ENCODE peak calls at places on chromosomes 3 and 15, in nine cellular contexts. L is iris pigment epithelial cell; K is iPS-NIHi11; V is effector CD4-positive, alpha-beta T cell; D is T-helper 9 cell; P is GM23248; Z is Right ventricle myocardium inferior; S is stimulated activated CD4-positive, alpha-beta T cell treated with anti-CD3 and anti-CD28 coated beads, Interleukin-12 subunit alpha, Interleukin-12 subunit beta, amount 100 ng/mL, for 48 hours; Y is posterior cingulate gyrus. J is an unnamed sample.

GRCh38 chr3:68878322-68878721 is 54.0 kb downstream of the TAFA4 start:
- DNase-seq in Z (no peak), K (peak; percentile 35), D (no peak), S (no peak), P (peak; percentile 48), Y (no peak), V (no peak), L (peak; percentile 25), J (no peak)

GRCh38 chr3:136141296-136141785 is 54.8 kb downstream of the MSL2 start:
- DNase-seq in Y (no peak), Z (no peak), L (no peak), K (no peak), D (no peak), S (no peak), V (no peak), P (peak; percentile 56), J (no peak)

GRCh38 chr3:21826416-21826815 is 75.4 kb upstream of the ZNF385D start:
- DNase-seq in Z (no peak), K (no peak), S (no peak), V (no peak), P (no peak), L (peak; percentile 4), Y (no peak), D (no peak), J (no peak)

GRCh38 chr3:159861369-159861987 is 127.2 kb upstream of the IL12A start:
- DNase-seq in Z (no peak), Y (no peak), V (no peak), K (no peak), D (no peak), P (no peak), L (peak; percentile 67), S (no peak), J (no peak)

GRCh38 chr3:152183473-152183872 is 85.3 kb upstream of the MBNL1 start:
- DNase-seq in P (no peak), Y (peak; percentile 37), K (peak; percentile 45), L (no peak), V (peak; percentile 37), Z (no peak), S (no peak), D (peak; percentile 19), J (peak; percentile 42)

GRCh38 chr3:107870989-107871638 is 219.7 kb downstream of the CD47 start:
- DNase-seq in P (no peak), Z (no peak), Y (no peak), K (no peak), S (no peak), L (no peak), V (no peak), D (no peak), J (no peak)

GRCh38 chr3:180401226-180401625 is 200.7 kb upstream of the TTC14 start:
- DNase-seq in D (no peak), V (no peak), K (no peak), L (peak; percentile 31), Z (no peak), Y (no peak), S (no peak), P (peak; percentile 27), J (no peak)

GRCh38 chr3:181716916-181717315 is 5.2 kb downstream of the SOX2 start:
- DNase-seq in K (no peak), S (no peak), L (no peak), P (no peak), D (no peak), Y (no peak), Z (no peak), V (no peak), J (no peak)

GRCh38 chr3:110343376-110343775 is 728.2 kb upstream of the NECTIN3 start:
- DNase-seq in Y (no peak), L (peak; percentile 49), D (no peak), V (no peak), Z (no peak), S (no peak), K (no peak), P (peak; percentile 79), J (no peak)

GRCh38 chr15:70486451-70487379 is 276.6 kb downstream of the UACA start:
- DNase-seq in D (no peak), S (peak; percentile 72), K (no peak), P (peak; percentile 95), Z (peak; percentile 82), L (peak; percentile 96), Y (no peak), V (no peak), J (peak; percentile 99)

GRCh38 chr15:67175643-67176071 is 78.8 kb downstream of the AAGAB start:
- DNase-seq in V (no peak), D (no peak), S (no peak), P (peak; percentile 52), Z (peak; percentile 79), K (no peak), Y (no peak), L (peak; percentile 91), J (peak; percentile 56)

GRCh38 chr15:92900712-92901052 is 558 bp downstream of the CHD2 start:
- DNase-seq in V (no peak), S (no peak), Z (no peak), K (no peak), Y (no peak), L (no peak), D (no peak), P (peak; percentile 36), J (no peak)

GRCh38 chr3:148951599-148952361 is 39.6 kb upstream of the GYG1 start:
- DNase-seq in K (no peak), L (peak; percentile 42), D (no peak), V (no peak), Z (no peak), Y (no peak), P (no peak), S (no peak), J (no peak)

GRCh38 chr3:112247900-112248299 is 46.1 kb downstream of the SLC9C1 start:
- DNase-seq in Y (no peak), Z (no peak), V (no peak), S (no peak), L (no peak), P (no peak), D (no peak), K (no peak), J (no peak)

GRCh38 chr3:156615592-156616173 is 58.7 kb upstream of the TIPARP start:
- DNase-seq in P (peak; percentile 89), V (no peak), S (no peak), K (no peak), D (no peak), L (peak; percentile 94), Z (no peak), Y (no peak), J (no peak)

GRCh38 chr3:106839576-106840280 is 537.5 kb upstream of the CCDC54 start:
- DNase-seq in Y (no peak), S (no peak), D (no peak), L (peak; percentile 60), V (no peak), Z (no peak), K (no peak), P (peak; percentile 3), J (no peak)

GRCh38 chr3:28317438-28318022 is 31.0 kb upstream of the ZCWPW2 start:
- DNase-seq in Z (no peak), K (peak; percentile 63), D (no peak), L (peak; percentile 62), Y (no peak), P (peak; percentile 70), V (peak; percentile 8), S (peak; percentile 1), J (no peak)

GRCh38 chr3:147191795-147192385 is 214.5 kb downstream of the ZIC4 start:
- DNase-seq in K (peak; percentile 46), L (peak; percentile 78), V (no peak), Y (peak; percentile 7), D (no peak), S (no peak), P (peak; percentile 68), Z (no peak), J (no peak)

GRCh38 chr3:30006111-30006510 is 600.3 kb upstream of the TGFBR2 start:
- DNase-seq in V (no peak), D (no peak), Y (no peak), Z (no peak), S (no peak), P (peak; percentile 24), K (no peak), L (peak; percentile 9), J (no peak)

GRCh38 chr3:186930639-186931486 is 537 bp downstream of the ST6GAL1 start:
- DNase-seq in K (peak; percentile 84), L (peak; percentile 40), Y (peak; percentile 45), D (peak; percentile 50), S (peak; percentile 47), P (peak; percentile 40), V (peak; percentile 60), Z (peak; percentile 86), J (peak; percentile 58)

GRCh38 chr3:196339493-196340254 is 1.5 kb upstream of the TM4SF19 start:
- DNase-seq in Y (no peak), S (no peak), V (no peak), D (no peak), L (peak; percentile 83), K (no peak), Z (no peak), P (peak; percentile 60), J (peak; percentile 55)

GRCh38 chr3:149494022-149494758 is 19.7 kb downstream of the TM4SF4 start:
- DNase-seq in S (peak; percentile 27), V (no peak), Y (peak; percentile 56), Z (no peak), K (peak; percentile 86), D (no peak), L (peak; percentile 73), P (peak; percentile 80), J (peak; percentile 32)

GRCh38 chr15:48086582-48086981 is 34.2 kb upstream of the SLC24A5 start:
- DNase-seq in Y (no peak), L (peak; percentile 33), S (no peak), V (no peak), Z (no peak), D (no peak), P (peak; percentile 24), K (no peak), J (no peak)

GRCh38 chr3:78721771-78722543 is 1045.8 kb downstream of the ROBO1 start:
- DNase-seq in S (no peak), Z (no peak), V (no peak), D (no peak), Y (no peak), K (no peak), L (peak; percentile 26), P (no peak), J (no peak)

GRCh38 chr3:53162672-53163458 is 1.9 kb downstream of the PRKCD start:
- DNase-seq in P (no peak), L (no peak), K (no peak), V (peak; percentile 18), D (peak; percentile 38), S (peak; percentile 5), Y (no peak), Z (no peak), J (no peak)

GRCh38 chr3:49013738-49014660 is 4.4 kb downstream of the DALRD3 start:
- DNase-seq in V (no peak), D (peak; percentile 38), L (peak; percentile 43), Y (no peak), Z (peak; percentile 58), S (no peak), K (peak; percentile 65), P (peak; percentile 63), J (no peak)

GRCh38 chr3:52073490-52073889 is 17.1 kb upstream of the DUSP7 start:
- DNase-seq in V (no peak), K (no peak), Y (no peak), Z (no peak), D (no peak), L (no peak), S (no peak), P (no peak), J (no peak)

GRCh38 chr3:127799476-127800222 is 22.7 kb downstream of the MGLL start:
- DNase-seq in Y (no peak), V (no peak), S (no peak), D (no peak), K (no peak), Z (no peak), L (peak; percentile 94), P (peak; percentile 97), J (no peak)

GRCh38 chr3:167740961-167741587 is 5.6 kb downstream of the SERPINI1 start:
- DNase-seq in Z (no peak), K (peak; percentile 45), L (peak; percentile 56), S (no peak), D (no peak), P (peak; percentile 39), Y (peak; percentile 42), V (no peak), J (no peak)

GRCh38 chr3:49845694-49846093 is 10.7 kb downstream of the TRAIP start:
- DNase-seq in V (no peak), Z (no peak), P (no peak), S (no peak), L (no peak), K (no peak), Y (no peak), D (no peak), J (no peak)

GRCh38 chr15:101233651-101234281 is 18.1 kb downstream of the CHSY1 start:
- DNase-seq in K (no peak), P (no peak), D (no peak), Z (no peak), S (no peak), V (no peak), Y (no peak), L (no peak), J (no peak)

J was measured in HL-60.